ENCODE peak calls at places on chromosomes 12 and 14, in six cellular contexts. W is tibial nerve, E is endothelial cell of umbilical vein, V is HepG2, P is suprapubic skin, B is IMR-90. N is an unnamed sample.
A peak's percentile ranks its signal among the peaks of the same experiment; 100 is the strongest.

GRCh38 chr14:31026076-31026394 is at the start of gene STRN3:
- DNase-seq in W (no peak), E (no peak), V (no peak), P (no peak), B (no peak), N (no peak)

GRCh38 chr14:91919814-91920213 is 27.7 kb downstream of the FBLN5 start:
- DNase-seq in W (peak; percentile 54), E (no peak), V (no peak), P (no peak), B (peak; percentile 63), N (no peak)

GRCh38 chr12:66612053-66612775 is 66.7 kb downstream of the GRIP1 start:
- DNase-seq in W (no peak), E (no peak), V (no peak), P (no peak), B (no peak), N (no peak)

GRCh38 chr12:123546281-123546680 is 12.8 kb upstream of the RILPL1 start:
- DNase-seq in W (no peak), E (no peak), V (no peak), P (no peak), B (peak; percentile 40), N (no peak)

GRCh38 chr12:125166046-125166445 is 100.8 kb downstream of the AACS start:
- DNase-seq in W (no peak), E (no peak), V (no peak), P (no peak), B (no peak), N (no peak)

GRCh38 chr12:132954471-132955048 is 1.5 kb downstream of the ZNF605 start:
- DNase-seq in W (no peak), E (peak; percentile 10), V (no peak), P (no peak), B (no peak), N (no peak)

GRCh38 chr12:52757449-52758176 is 19.5 kb downstream of the KRT76 start:
- DNase-seq in W (no peak), E (no peak), V (no peak), P (no peak), B (no peak), N (no peak)

GRCh38 chr14:39091716-39092115 is 11.3 kb downstream of the SEC23A start:
- DNase-seq in W (no peak), E (no peak), V (no peak), P (no peak), B (no peak), N (no peak)

GRCh38 chr14:88929656-88930436 is 105.4 kb downstream of the TTC8 start:
- DNase-seq in W (no peak), E (peak; percentile 4), V (peak; percentile 3), P (no peak), B (no peak), N (peak; percentile 4)

GRCh38 chr14:55416866-55417265 is 5.2 kb upstream of the ATG14 start:
- DNase-seq in W (no peak), E (no peak), V (no peak), P (no peak), B (no peak), N (peak; percentile 66)

GRCh38 chr14:55412686-55413085 is 1.1 kb upstream of the ATG14 start:
- DNase-seq in W (no peak), E (no peak), V (no peak), P (no peak), B (no peak), N (peak; percentile 7)

GRCh38 chr14:55414551-55414950 is 2.9 kb upstream of the ATG14 start:
- DNase-seq in W (no peak), E (no peak), V (no peak), P (no peak), B (no peak), N (no peak)

DNA sequence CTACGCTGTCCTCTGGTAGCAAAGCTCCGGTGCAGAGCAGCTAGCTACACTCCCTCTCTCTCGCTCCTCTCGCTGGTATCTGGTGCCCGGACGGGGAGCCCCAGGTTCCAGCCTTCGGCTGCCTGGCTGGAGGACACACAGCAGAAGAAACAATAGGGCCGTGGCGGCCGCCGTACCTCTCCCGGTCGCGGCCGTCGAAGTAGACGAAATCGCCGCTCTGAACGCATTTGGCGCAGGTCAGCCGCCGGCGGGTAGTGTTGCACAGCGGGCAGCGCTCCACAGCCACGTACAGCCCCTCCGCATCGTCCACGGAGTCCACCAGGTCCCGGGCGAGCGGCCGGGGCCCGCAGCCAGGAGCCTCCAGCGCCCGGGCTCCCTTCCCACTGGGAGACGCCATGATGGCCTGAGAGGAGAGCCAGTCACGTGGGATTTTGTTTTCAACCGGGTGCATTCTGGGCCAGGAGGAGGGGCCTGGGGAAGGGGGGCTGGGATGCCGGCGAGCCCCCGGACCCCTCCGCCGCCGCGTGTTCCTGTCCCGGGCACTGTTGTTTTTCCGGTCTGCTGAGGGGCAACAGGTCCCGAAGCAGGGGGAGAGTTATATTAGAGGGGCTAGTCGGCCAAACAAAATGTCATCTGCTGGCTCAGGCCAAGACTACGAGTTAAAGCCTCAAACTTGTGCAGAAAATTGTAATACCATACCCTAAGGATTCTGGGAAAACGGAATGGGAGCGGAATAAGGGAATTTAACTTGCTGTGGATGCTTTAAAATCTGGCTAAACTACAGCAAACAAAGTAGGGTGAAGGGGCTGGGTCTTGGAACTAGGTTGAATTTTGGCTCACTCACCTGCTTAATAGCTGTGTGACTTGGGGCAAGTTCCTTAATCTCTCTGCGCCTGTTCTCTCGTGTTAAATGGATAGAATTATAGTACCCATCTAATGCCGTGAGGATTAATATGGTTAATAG is at the start of gene ATG14:
- DNase-seq in W (peak; percentile 84), E (peak; percentile 90), V (peak; percentile 82), P (peak; percentile 92), B (peak; percentile 76), N (peak; percentile 89)
- TF ChIP-seq POLR2A in W (peak; percentile 60), E (no peak), V (peak; percentile 82), P (peak; percentile 71), B (peak; percentile 88), N (peak; percentile 70)

GRCh38 chr12:26112703-26113147 is 12.1 kb downstream of the BHLHE41 start:
- DNase-seq in W (no peak), E (no peak), V (no peak), P (no peak), B (peak; percentile 22), N (no peak)

GRCh38 chr12:26114720-26115406 is 10.0 kb downstream of the BHLHE41 start:
- DNase-seq in W (no peak), E (no peak), V (no peak), P (no peak), B (no peak), N (peak; percentile 52)

GRCh38 chr12:26113194-26113654 is 11.6 kb downstream of the BHLHE41 start:
- DNase-seq in W (peak; percentile 59), E (no peak), V (no peak), P (no peak), B (no peak), N (peak; percentile 9)

GRCh38 chr12:26112232-26112631 is 12.6 kb downstream of the BHLHE41 start:
- DNase-seq in W (no peak), E (no peak), V (no peak), P (no peak), B (no peak), N (no peak)

DNA sequence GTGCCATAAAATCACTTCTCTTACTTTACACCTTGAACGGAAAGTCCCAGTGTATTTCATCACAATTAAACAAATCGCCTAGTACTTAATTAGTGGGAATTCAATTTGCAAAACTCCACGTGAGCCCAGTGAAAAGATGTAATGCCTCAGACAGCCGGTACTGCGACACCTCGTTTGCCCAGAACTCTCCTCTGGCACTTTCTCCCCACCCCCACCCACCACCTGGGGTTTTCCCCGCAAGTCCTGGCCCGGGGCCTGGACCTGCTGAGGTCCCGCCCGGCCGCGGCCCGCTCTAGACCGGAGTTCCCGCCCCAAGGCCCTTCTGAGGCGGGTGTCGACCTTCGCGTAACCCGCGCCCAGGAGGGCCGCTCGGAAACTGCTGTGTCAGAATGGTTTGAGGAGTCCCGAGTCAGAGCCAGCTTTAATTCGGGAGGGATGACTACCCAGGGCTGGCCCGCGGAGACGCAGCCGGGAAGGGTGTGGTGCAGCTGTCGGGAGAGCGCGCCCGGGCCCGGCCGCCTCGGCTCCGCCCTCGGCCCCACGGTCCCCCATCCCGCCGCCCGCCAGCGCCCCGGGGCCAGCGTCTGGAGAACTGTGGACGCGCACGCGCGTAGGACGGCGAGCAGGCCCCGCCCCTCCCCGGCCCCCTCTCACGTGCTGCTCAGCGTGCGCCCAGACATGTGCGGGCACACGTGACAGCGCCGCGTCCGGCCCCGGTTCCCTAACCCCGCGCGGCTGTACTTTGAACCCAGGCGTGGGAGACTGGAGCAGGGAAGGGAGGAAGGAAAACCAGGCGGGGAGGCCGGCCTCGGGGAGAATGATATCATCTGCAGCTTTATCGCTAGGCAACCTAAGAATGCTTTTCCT is 10.8 kb downstream of the BHLHE41 start:
- DNase-seq in W (peak; percentile 91), E (peak; percentile 95), V (peak; percentile 88), P (peak; percentile 95), B (peak; percentile 82), N (peak; percentile 96)
- TF ChIP-seq POLR2A in W (peak; percentile 98), E (no peak), V (peak; percentile 28), P (peak; percentile 55), B (peak; percentile 71), N (peak; percentile 23)

GRCh38 chr14:21436567-21437062 is 19.3 kb downstream of the CHD8 start:
- DNase-seq in W (no peak), E (no peak), V (no peak), P (no peak), B (no peak), N (no peak)

GRCh38 chr14:21440857-21441256 is 15.1 kb downstream of the CHD8 start:
- DNase-seq in W (no peak), E (no peak), V (peak; percentile 16), P (no peak), B (no peak), N (no peak)

DNA sequence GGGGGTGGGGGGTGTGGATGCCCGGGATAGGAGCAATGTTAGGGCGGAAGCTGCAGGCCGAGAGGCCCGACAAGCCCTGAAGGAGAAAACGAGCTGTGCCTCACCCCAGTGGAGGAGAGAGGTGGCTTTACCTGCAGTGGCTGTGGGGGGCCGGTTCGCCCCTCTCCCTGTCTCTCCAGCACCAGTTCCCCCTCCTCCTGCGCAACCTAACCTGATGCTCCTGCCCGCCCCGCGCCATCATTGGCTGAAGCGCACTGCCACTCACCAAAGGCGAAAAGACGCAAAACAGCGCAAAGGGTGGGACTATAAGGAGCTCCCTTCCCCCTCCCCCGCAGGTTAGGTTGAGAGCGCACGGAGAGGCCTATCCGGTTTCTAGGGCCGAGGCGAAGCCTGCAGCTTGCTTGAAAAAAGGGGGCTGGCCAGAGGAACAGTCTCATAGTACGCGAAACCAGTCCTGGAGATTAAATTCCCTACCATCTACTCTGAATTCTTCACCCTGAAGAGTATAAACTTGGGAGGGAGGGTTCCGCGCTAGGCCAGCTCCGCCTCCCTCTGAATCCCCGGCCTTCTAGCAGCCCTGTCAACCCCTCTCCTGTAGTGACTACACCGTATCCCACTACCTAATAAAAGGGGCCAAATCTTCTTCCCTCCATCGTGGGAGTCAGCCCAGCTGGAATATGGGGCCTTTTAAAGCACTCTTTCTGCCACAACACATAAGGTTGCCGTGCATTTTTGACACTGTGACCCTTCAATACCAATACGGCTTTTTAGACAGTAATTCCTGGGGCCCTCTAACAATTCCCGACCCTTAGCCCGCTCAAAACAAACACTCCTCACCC is 18.6 kb downstream of the CHD8 start:
- DNase-seq in W (peak; percentile 100), E (peak; percentile 98), V (peak; percentile 100), P (peak; percentile 98), B (peak; percentile 99), N (peak; percentile 99)
- TF ChIP-seq POLR2A in W (peak; percentile 66), E (peak; percentile 85), V (peak; percentile 71), P (peak; percentile 54), B (no peak), N (peak; percentile 64)

GRCh38 chr12:101045486-101046474 is 164.3 kb downstream of the SLC5A8 start:
- DNase-seq in W (no peak), E (no peak), V (no peak), P (no peak), B (peak; percentile 58), N (no peak)
- TF ChIP-seq POLR2A in W (no peak), E (no peak), V (no peak), P (no peak), B (no peak), N (no peak)

N was measured in erythroblast.